ENCODE peak calls at places on chromosomes 5 and 9, in four cellular contexts. One of them, this sample, is unnamed.

GRCh38 chr9:88092699-88093359 is 45.4 kb downstream of the SPATA31C2 start:
- DNase-seq in HuH-7.5: no peak
- DNase-seq in A549: no peak
- DNase-seq in GM18507: no peak
- DNase-seq in this sample: no peak

GRCh38 chr9:105444130-105444529 is 3.7 kb upstream of the FSD1L start:
- DNase-seq in HuH-7.5: no peak
- DNase-seq in A549: no peak
- DNase-seq in GM18507: no peak
- DNase-seq in this sample: no peak

GRCh38 chr5:175778951-175779475 is 92.4 kb upstream of the CPLX2 start:
- DNase-seq in GM18507: no peak
- DNase-seq in HuH-7.5: no peak
- DNase-seq in A549: peak
- DNase-seq in this sample: no peak

GRCh38 chr5:54753034-54753433 is 232.4 kb downstream of the ESM1 start:
- DNase-seq in A549: no peak
- DNase-seq in HuH-7.5: no peak
- DNase-seq in GM18507: no peak
- DNase-seq in this sample: no peak

GRCh38 chr5:62783374-62784057 is 204.9 kb downstream of the LRRC70 start:
- DNase-seq in GM18507: no peak
- DNase-seq in A549: no peak
- DNase-seq in HuH-7.5: no peak
- DNase-seq in this sample: no peak

GRCh38 chr9:9753266-9753665 is 859.5 kb downstream of the PTPRD start:
- DNase-seq in GM18507: no peak
- DNase-seq in A549: no peak
- DNase-seq in HuH-7.5: no peak
- DNase-seq in this sample: no peak

GRCh38 chr9:37739222-37739621 is 14.4 kb upstream of the TRMT10B start:
- DNase-seq in GM18507: no peak
- DNase-seq in HuH-7.5: no peak
- DNase-seq in A549: no peak
- DNase-seq in this sample: no peak

GRCh38 chr9:133727876-133728441 is 10.2 kb downstream of the SARDH start:
- DNase-seq in A549: no peak
- DNase-seq in HuH-7.5: no peak
- DNase-seq in GM18507: no peak
- DNase-seq in this sample: no peak

GRCh38 chr5:10726913-10727517 is 34.0 kb downstream of the DAP start:
- DNase-seq in HuH-7.5: no peak
- DNase-seq in A549: no peak
- DNase-seq in GM18507: no peak
- DNase-seq in this sample: no peak

GRCh38 chr5:96595300-96596090 is 66.7 kb upstream of the CAST start:
- DNase-seq in A549: no peak
- DNase-seq in GM18507: no peak
- DNase-seq in HuH-7.5: peak
- DNase-seq in this sample: no peak

GRCh38 chr9:17294822-17295624 is 160.2 kb downstream of the CNTLN start:
- DNase-seq in A549: no peak
- DNase-seq in HuH-7.5: no peak
- DNase-seq in GM18507: no peak
- DNase-seq in this sample: no peak

GRCh38 chr9:89850633-89851325 is 246.0 kb downstream of the GADD45G start:
- DNase-seq in HuH-7.5: no peak
- DNase-seq in A549: no peak
- DNase-seq in GM18507: no peak
- DNase-seq in this sample: no peak

GRCh38 chr5:32462618-32463017 is 18.1 kb upstream of the ZFR start:
- DNase-seq in A549: peak
- DNase-seq in GM18507: no peak
- DNase-seq in HuH-7.5: no peak
- DNase-seq in this sample: no peak

GRCh38 chr5:176611435-176611834 is 1.5 kb upstream of the GPRIN1 start:
- DNase-seq in A549: no peak
- DNase-seq in HuH-7.5: peak
- DNase-seq in GM18507: no peak
- DNase-seq in this sample: no peak

GRCh38 chr9:136095028-136095494 is at the start of gene NACC2:
- DNase-seq in GM18507: no peak
- DNase-seq in A549: no peak
- DNase-seq in HuH-7.5: peak
- DNase-seq in this sample: peak

GRCh38 chr9:105425817-105426433 is 21.9 kb upstream of the FSD1L start:
- DNase-seq in HuH-7.5: peak
- DNase-seq in A549: peak
- DNase-seq in GM18507: no peak
- DNase-seq in this sample: no peak

GRCh38 chr5:157283434-157283833 is 17.5 kb downstream of the CYFIP2 start:
- DNase-seq in HuH-7.5: no peak
- DNase-seq in A549: no peak
- DNase-seq in GM18507: peak
- DNase-seq in this sample: no peak

GRCh38 chr9:85431396-85432102 is 310.2 kb downstream of the AGTPBP1 start:
- DNase-seq in GM18507: no peak
- DNase-seq in A549: no peak
- DNase-seq in HuH-7.5: no peak
- DNase-seq in this sample: no peak

GRCh38 chr5:25190521-25191000 is 545.8 kb upstream of the CDH10 start:
- DNase-seq in GM18507: no peak
- DNase-seq in A549: no peak
- DNase-seq in HuH-7.5: no peak
- DNase-seq in this sample: no peak

GRCh38 chr5:176656467-176656990 is 9.2 kb downstream of the TSPAN17 start:
- DNase-seq in A549: no peak
- DNase-seq in GM18507: no peak
- DNase-seq in HuH-7.5: no peak
- DNase-seq in this sample: no peak

GRCh38 chr5:132417010-132417439 is 47.5 kb downstream of the SLC22A5 start:
- DNase-seq in A549: no peak
- DNase-seq in HuH-7.5: no peak
- DNase-seq in GM18507: no peak
- DNase-seq in this sample: no peak

GRCh38 chr9:32701321-32702022 is 66.0 kb upstream of the TAF1L start:
- DNase-seq in HuH-7.5: no peak
- DNase-seq in A549: no peak
- DNase-seq in GM18507: no peak
- DNase-seq in this sample: no peak